ENCODE peak calls at places on chromosomes 4 and X, in four cellular contexts. X, B, W and Q are unnamed samples.

GRCh38 chr4:154836030-154836429 is 55.0 kb downstream of the RBM46 start:
- DNase-seq in B (no peak), W (no peak), X (no peak), Q (no peak)

GRCh38 chr4:18480928-18481327 is 459.4 kb upstream of the LCORL start:
- DNase-seq in X (no peak), W (no peak), B (no peak), Q (no peak)

GRCh38 chr4:25563071-25563564 is 92.5 kb upstream of the SLC34A2 start:
- DNase-seq in X (no peak), B (no peak), W (no peak), Q (no peak)

GRCh38 chr4:40395908-40396806 is 61.0 kb downstream of the CHRNA9 start:
- DNase-seq in W (no peak), X (peak), B (no peak), Q (no peak)

GRCh38 chr4:47221721-47222120 is 190.4 kb downstream of the GABRB1 start:
- DNase-seq in W (peak), X (no peak), B (no peak), Q (no peak)

GRCh38 chr4:184475096-184475461 is 729 bp upstream of the IRF2 start:
- DNase-seq in B (no peak), X (peak), W (peak), Q (peak)

GRCh38 chrX:136168929-136169735 is 21.8 kb downstream of the FHL1 start:
- DNase-seq in B (peak), X (no peak), W (peak), Q (no peak)

GRCh38 chr4:152970102-152970820 is 34.1 kb downstream of the FHDC1 start:
- DNase-seq in B (peak), X (no peak), W (no peak), Q (no peak)

GRCh38 chrX:47958943-47959342 is 44.8 kb downstream of the ZNF182 start:
- DNase-seq in X (no peak), B (no peak), W (peak), Q (peak)

GRCh38 chr4:107666134-107666533 is 53.9 kb downstream of the PAPSS1 start:
- DNase-seq in X (no peak), B (no peak), W (no peak), Q (no peak)

GRCh38 chr4:18691431-18692200 is 670.1 kb upstream of the LCORL start:
- DNase-seq in X (no peak), B (no peak), W (no peak), Q (no peak)

GRCh38 chrX:103792916-103793540 is 16.4 kb downstream of the PLP1 start:
- DNase-seq in W (peak), B (no peak), X (no peak), Q (no peak)

GRCh38 chr4:11470709-11471441 is 42.2 kb upstream of the HS3ST1 start:
- DNase-seq in X (no peak), W (no peak), B (no peak), Q (no peak)

GRCh38 chrX:69238960-69239231 is 73.6 kb upstream of the PJA1 start:
- DNase-seq in W (no peak), B (no peak), X (no peak), Q (no peak)

GRCh38 chrX:38275615-38276014 is 51.7 kb downstream of the RPGR start:
- DNase-seq in X (no peak), B (no peak), W (peak), Q (no peak)

GRCh38 chr4:157271166-157271869 is 50.8 kb downstream of the GRIA2 start:
- DNase-seq in B (no peak), W (peak), X (no peak), Q (no peak)

GRCh38 chrX:69186651-69187050 is 21.4 kb upstream of the PJA1 start:
- DNase-seq in W (no peak), X (no peak), B (no peak), Q (no peak)

GRCh38 chr4:25095756-25096552 is 64.3 kb downstream of the SEPSECS start:
- DNase-seq in X (no peak), B (no peak), W (no peak), Q (no peak)

GRCh38 chrX:111467896-111468295 is 43.5 kb upstream of the SERTM2 start:
- DNase-seq in X (no peak), W (no peak), B (no peak), Q (no peak)

GRCh38 chr4:87961993-87962791 is 13.3 kb upstream of the SPP1 start:
- DNase-seq in X (no peak), W (peak), B (no peak), Q (no peak)

GRCh38 chr4:37864786-37865185 is 26.1 kb upstream of the TBC1D1 start:
- DNase-seq in W (no peak), X (no peak), B (peak), Q (no peak)

GRCh38 chr4:102541708-102542107 is 40.5 kb downstream of the NFKB1 start:
- DNase-seq in W (no peak), X (no peak), B (no peak), Q (no peak)

GRCh38 chr4:2823671-2824328 is 19.8 kb upstream of the ADD1 start:
- DNase-seq in W (no peak), B (no peak), X (peak), Q (no peak)

GRCh38 chr4:130820448-130820847 is 1724.5 kb downstream of the C4orf33 start:
- DNase-seq in B (no peak), X (no peak), W (no peak), Q (no peak)

GRCh38 chrX:74535211-74535621 is 79.2 kb downstream of the RLIM start:
- DNase-seq in B (peak), W (peak), X (no peak), Q (peak)

GRCh38 chr4:169272265-169272886 is 1.6 kb upstream of the SH3RF1 start:
- DNase-seq in W (peak), X (no peak), B (no peak), Q (peak)

GRCh38 chrX:45110494-45110893 is 90.2 kb downstream of the DIPK2B start:
- DNase-seq in X (no peak), W (no peak), B (no peak), Q (no peak)

GRCh38 chr4:103144926-103145325 is 45.3 kb upstream of the BDH2 start:
- DNase-seq in W (no peak), X (no peak), B (no peak), Q (no peak)

GRCh38 chr4:87717276-87718031 is 67.4 kb downstream of the DMP1 start:
- DNase-seq in W (peak), X (no peak), B (no peak), Q (no peak)

GRCh38 chrX:118346258-118347094 is 570 bp downstream of the WDR44 start:
- DNase-seq in W (peak), X (peak), B (no peak), Q (no peak)

GRCh38 chr4:1329408-1330371 is 17.3 kb upstream of the UVSSA start:
- DNase-seq in W (no peak), X (peak), B (no peak), Q (no peak)

GRCh38 chr4:29717658-29718057 is 1002.5 kb upstream of the PCDH7 start:
- DNase-seq in W (no peak), X (no peak), B (no peak), Q (no peak)

GRCh38 chr4:5804656-5805055 is 88.2 kb downstream of the CRMP1 start:
- DNase-seq in X (no peak), B (no peak), W (no peak), Q (no peak)

GRCh38 chr4:5409237-5409636 is 299.1 kb downstream of the EVC2 start:
- DNase-seq in B (no peak), W (no peak), X (no peak), Q (no peak)

GRCh38 chrX:32877592-32877991 is 333.8 kb downstream of the DMD start:
- DNase-seq in X (no peak), W (peak), B (no peak), Q (no peak)

GRCh38 chr4:60422440-60422839 is 777.7 kb upstream of the ADGRL3 start:
- DNase-seq in X (no peak), B (no peak), W (no peak), Q (no peak)

GRCh38 chr4:25174674-25175073 is 14.4 kb upstream of the SEPSECS start:
- DNase-seq in W (no peak), X (no peak), B (no peak), Q (no peak)

GRCh38 chr4:96486563-96486962 is 646.7 kb downstream of the PDHA2 start:
- DNase-seq in B (no peak), X (no peak), W (no peak), Q (no peak)

GRCh38 chr4:123381996-123382395 is 14.6 kb upstream of the SPRY1 start:
- DNase-seq in W (no peak), B (no peak), X (no peak), Q (no peak)

DNA sequence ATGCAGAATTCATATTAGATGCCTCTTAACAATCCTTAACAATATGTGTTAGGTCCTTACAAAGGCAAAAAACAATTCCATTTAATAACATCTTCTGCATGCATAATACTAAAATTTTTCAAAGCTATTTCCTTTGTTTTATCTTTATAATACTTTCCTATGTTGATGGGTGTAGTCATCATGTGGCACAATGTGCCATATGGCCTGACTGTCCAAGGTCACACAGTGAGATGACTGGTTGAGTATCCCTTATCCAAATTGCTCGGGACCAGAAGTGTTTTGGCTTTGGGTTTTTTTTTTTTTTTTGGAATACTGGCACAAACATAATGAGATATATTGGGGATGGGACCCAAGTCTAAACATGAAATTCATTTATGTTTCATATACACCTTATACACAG is 77.7 kb downstream of the NR3C2 start:
- DNase-seq in B (no peak), W (no peak), X (no peak), Q (no peak)
- TF ChIP-seq CTCF in B (no peak), W (no peak), X (no peak), Q (no peak)

GRCh38 chrX:125382148-125382628 is 62.5 kb downstream of the TEX13C start:
- DNase-seq in B (no peak), X (no peak), W (no peak), Q (no peak)

GRCh38 chrX:125374169-125374568 is 54.5 kb downstream of the TEX13C start:
- DNase-seq in W (no peak), B (no peak), X (no peak), Q (no peak)

GRCh38 chrX:125382889-125383288 is 63.2 kb downstream of the TEX13C start:
- DNase-seq in X (no peak), B (no peak), W (no peak), Q (no peak)

GRCh38 chrX:125378205-125378604 is 58.5 kb downstream of the TEX13C start:
- DNase-seq in W (no peak), B (no peak), X (no peak), Q (no peak)
- TF ChIP-seq CTCF in W (no peak), B (no peak), X (no peak), Q (no peak)

GRCh38 chrX:134024686-134025377 is 39.4 kb upstream of the GPC3 start:
- DNase-seq in W (no peak), B (no peak), X (no peak), Q (no peak)

GRCh38 chrX:134019567-134020206 is 34.3 kb upstream of the GPC3 start:
- DNase-seq in X (no peak), B (no peak), W (no peak), Q (no peak)

GRCh38 chrX:134025986-134026731 is 40.8 kb upstream of the GPC3 start:
- DNase-seq in W (no peak), B (no peak), X (no peak), Q (no peak)

GRCh38 chrX:134023851-134024281 is 38.5 kb upstream of the GPC3 start:
- DNase-seq in X (no peak), B (no peak), W (no peak), Q (no peak)

GRCh38 chrX:134020910-134021309 is 35.5 kb upstream of the GPC3 start:
- DNase-seq in B (no peak), X (no peak), W (no peak), Q (no peak)
- TF ChIP-seq CTCF in B (no peak), X (no peak), W (no peak), Q (no peak)

GRCh38 chrX:16754019-16754418 is 32.2 kb upstream of the TXLNG start:
- DNase-seq in W (no peak), X (no peak), B (no peak), Q (no peak)
- TF ChIP-seq CTCF in W (no peak), X (no peak), B (no peak), Q (no peak)

GRCh38 chr4:112231779-112232713 is at the start of gene AP1AR:
- DNase-seq in B (no peak), W (peak), X (peak), Q (peak)
- TF ChIP-seq CTCF in B (peak), W (peak), X (peak), Q (peak)